ENCODE peak calls at places on chromosome 14, in four cellular contexts. One of them, this sample, is unnamed.

GRCh38 chr14:61838661-61839060 is 76.4 kb downstream of the SNAPC1 start:
- DNase-seq in ACHN: no peak
- DNase-seq in NCI-H146: no peak
- DNase-seq in neural progenitor cell: no peak
- DNase-seq in this sample: no peak

GRCh38 chr14:32608880-32609279 is 279.8 kb downstream of the AKAP6 start:
- DNase-seq in ACHN: no peak
- DNase-seq in neural progenitor cell: peak
- DNase-seq in NCI-H146: no peak
- DNase-seq in this sample: no peak

GRCh38 chr14:76870146-76870545 is 43.9 kb downstream of the LRRC74A start:
- DNase-seq in neural progenitor cell: peak
- DNase-seq in ACHN: peak
- DNase-seq in NCI-H146: peak
- DNase-seq in this sample: no peak

GRCh38 chr14:87013583-87013982 is 979.4 kb downstream of the GALC start:
- DNase-seq in NCI-H146: no peak
- DNase-seq in ACHN: no peak
- DNase-seq in neural progenitor cell: no peak
- DNase-seq in this sample: no peak

GRCh38 chr14:94379291-94380224 is 8.8 kb downstream of the SERPINA1 start:
- DNase-seq in ACHN: no peak
- DNase-seq in neural progenitor cell: no peak
- DNase-seq in NCI-H146: no peak
- DNase-seq in this sample: no peak

GRCh38 chr14:96754162-96754844 is 42.9 kb upstream of the VRK1 start:
- DNase-seq in neural progenitor cell: no peak
- DNase-seq in NCI-H146: no peak
- DNase-seq in ACHN: no peak
- DNase-seq in this sample: no peak

GRCh38 chr14:52961060-52961639 is 10.3 kb upstream of the FERMT2 start:
- DNase-seq in NCI-H146: peak
- DNase-seq in neural progenitor cell: peak
- DNase-seq in ACHN: peak
- DNase-seq in this sample: peak

GRCh38 chr14:94623422-94623809 is 11.2 kb downstream of the SERPINA3 start:
- DNase-seq in neural progenitor cell: no peak
- DNase-seq in ACHN: no peak
- DNase-seq in NCI-H146: no peak
- DNase-seq in this sample: no peak

GRCh38 chr14:74568896-74569295 is 43.1 kb downstream of the LTBP2 start:
- DNase-seq in NCI-H146: no peak
- DNase-seq in ACHN: no peak
- DNase-seq in neural progenitor cell: no peak
- DNase-seq in this sample: no peak

GRCh38 chr14:35725934-35726333 is 83.2 kb downstream of the RALGAPA1 start:
- DNase-seq in NCI-H146: no peak
- DNase-seq in ACHN: no peak
- DNase-seq in neural progenitor cell: no peak
- DNase-seq in this sample: no peak

GRCh38 chr14:87805315-87805723 is 187.7 kb downstream of the GALC start:
- DNase-seq in ACHN: peak
- DNase-seq in neural progenitor cell: peak
- DNase-seq in NCI-H146: no peak
- DNase-seq in this sample: peak

GRCh38 chr14:26939756-26940155 is 341.9 kb upstream of the NOVA1 start:
- DNase-seq in NCI-H146: no peak
- DNase-seq in neural progenitor cell: no peak
- DNase-seq in ACHN: no peak
- DNase-seq in this sample: no peak

GRCh38 chr14:90276627-90277367 is 20.4 kb downstream of the PSMC1 start:
- DNase-seq in neural progenitor cell: peak
- DNase-seq in ACHN: no peak
- DNase-seq in NCI-H146: no peak
- DNase-seq in this sample: no peak

GRCh38 chr14:102926104-102926503 is 3.6 kb downstream of the AMN start:
- DNase-seq in ACHN: no peak
- DNase-seq in neural progenitor cell: peak
- DNase-seq in NCI-H146: peak
- DNase-seq in this sample: no peak

GRCh38 chr14:39666386-39666785 is 234.2 kb upstream of the FBXO33 start:
- DNase-seq in ACHN: no peak
- DNase-seq in neural progenitor cell: no peak
- DNase-seq in NCI-H146: no peak
- DNase-seq in this sample: no peak

GRCh38 chr14:71739273-71739990 is 192.8 kb upstream of the RGS6 start:
- DNase-seq in neural progenitor cell: no peak
- DNase-seq in ACHN: peak
- DNase-seq in NCI-H146: peak
- DNase-seq in this sample: peak

GRCh38 chr14:105021656-105022275 is 883 bp upstream of the CDCA4 start:
- DNase-seq in neural progenitor cell: peak
- DNase-seq in NCI-H146: peak
- DNase-seq in ACHN: peak
- DNase-seq in this sample: peak

GRCh38 chr14:72590577-72590976 is 303.3 kb downstream of the DPF3 start:
- DNase-seq in ACHN: no peak
- DNase-seq in neural progenitor cell: no peak
- DNase-seq in NCI-H146: no peak
- DNase-seq in this sample: no peak

GRCh38 chr14:100237735-100238418 is 1.1 kb upstream of the YY1 start:
- DNase-seq in NCI-H146: peak
- DNase-seq in ACHN: peak
- DNase-seq in neural progenitor cell: peak
- DNase-seq in this sample: peak

GRCh38 chr14:75277000-75277795 is 1.4 kb upstream of the FOS start:
- DNase-seq in NCI-H146: peak
- DNase-seq in neural progenitor cell: peak
- DNase-seq in ACHN: peak
- DNase-seq in this sample: peak

GRCh38 chr14:56002876-56003625 is 115.2 kb upstream of the PELI2 start:
- DNase-seq in neural progenitor cell: peak
- DNase-seq in ACHN: no peak
- DNase-seq in NCI-H146: no peak
- DNase-seq in this sample: no peak

GRCh38 chr14:31942216-31942841 is 134.8 kb upstream of the ARHGAP5 start:
- DNase-seq in NCI-H146: no peak
- DNase-seq in ACHN: no peak
- DNase-seq in neural progenitor cell: no peak
- DNase-seq in this sample: no peak

GRCh38 chr14:91223028-91223783 is 21.3 kb downstream of the GPR68 start:
- DNase-seq in neural progenitor cell: no peak
- DNase-seq in NCI-H146: no peak
- DNase-seq in ACHN: no peak
- DNase-seq in this sample: no peak

GRCh38 chr14:29710015-29710414 is 217.6 kb downstream of the PRKD1 start:
- DNase-seq in neural progenitor cell: peak
- DNase-seq in ACHN: peak
- DNase-seq in NCI-H146: no peak
- DNase-seq in this sample: no peak

GRCh38 chr14:54763761-54764160 is 138.9 kb downstream of the GCH1 start:
- DNase-seq in neural progenitor cell: no peak
- DNase-seq in NCI-H146: no peak
- DNase-seq in ACHN: no peak
- DNase-seq in this sample: no peak

GRCh38 chr14:82855912-82856381 is 1322.3 kb upstream of the SEL1L start:
- DNase-seq in NCI-H146: peak
- DNase-seq in ACHN: peak
- DNase-seq in neural progenitor cell: peak
- DNase-seq in this sample: peak

GRCh38 chr14:95895720-95896119 is 19.1 kb downstream of the TUNAR start:
- DNase-seq in ACHN: peak
- DNase-seq in neural progenitor cell: peak
- DNase-seq in NCI-H146: peak
- DNase-seq in this sample: peak

GRCh38 chr14:54881235-54881760 is 21.3 kb downstream of the GCH1 start:
- DNase-seq in NCI-H146: no peak
- DNase-seq in ACHN: peak
- DNase-seq in neural progenitor cell: no peak
- DNase-seq in this sample: no peak

GRCh38 chr14:95507174-95507573 is 9.3 kb downstream of the SYNE3 start:
- DNase-seq in ACHN: peak
- DNase-seq in NCI-H146: no peak
- DNase-seq in neural progenitor cell: no peak
- DNase-seq in this sample: peak

GRCh38 chr14:101068958-101069549 is 165.5 kb upstream of the RTL1 start:
- DNase-seq in ACHN: no peak
- DNase-seq in neural progenitor cell: no peak
- DNase-seq in NCI-H146: no peak
- DNase-seq in this sample: no peak

GRCh38 chr14:56216631-56217379 is 98.6 kb downstream of the PELI2 start:
- DNase-seq in NCI-H146: peak
- DNase-seq in neural progenitor cell: no peak
- DNase-seq in ACHN: no peak
- DNase-seq in this sample: peak